ENCODE peak calls at places on chromosomes 3 and 15, in five cellular contexts. N is aorta, L is brain microvascular endothelial cell, C is IMR-90, A is uterus. R is an unnamed sample.

GRCh38 chr15:65790692-65791334 is 1.3 kb downstream of the DENND4A start:
- DNase-seq in L (peak; percentile 6), A (no peak), N (no peak), C (peak; percentile 47), R (no peak)

GRCh38 chr3:128351476-128352085 is 115.1 kb downstream of the DNAJB8 start:
- DNase-seq in N (no peak), A (no peak), C (no peak), L (no peak), R (no peak)

GRCh38 chr3:136114421-136114820 is 81.7 kb downstream of the MSL2 start:
- DNase-seq in C (peak; percentile 40), N (no peak), L (peak; percentile 62), A (no peak), R (no peak)

GRCh38 chr3:64342940-64343691 is 117.8 kb upstream of the PRICKLE2 start:
- DNase-seq in N (no peak), C (peak; percentile 92), L (peak; percentile 87), A (no peak), R (no peak)

GRCh38 chr15:60573936-60574335 is 95.0 kb upstream of the ICE2 start:
- DNase-seq in N (no peak), C (no peak), L (no peak), A (no peak), R (no peak)

GRCh38 chr3:129304553-129305222 is 26.0 kb downstream of the HMCES start:
- DNase-seq in N (no peak), A (no peak), L (no peak), C (no peak), R (no peak)

GRCh38 chr15:75620776-75621536 is 4.6 kb downstream of the SNUPN start:
- DNase-seq in L (peak; percentile 90), A (peak; percentile 86), C (peak; percentile 89), N (peak; percentile 92), R (peak; percentile 91)

GRCh38 chr15:96327155-96327741 is 3.3 kb upstream of the NR2F2 start:
- DNase-seq in L (peak; percentile 72), C (peak; percentile 93), N (no peak), A (peak; percentile 68), R (no peak)

GRCh38 chr15:28106294-28107110 is 7.4 kb upstream of the OCA2 start:
- DNase-seq in C (no peak), N (no peak), A (no peak), L (no peak), R (no peak)

GRCh38 chr15:31361764-31362120 is 35.1 kb downstream of the KLF13 start:
- DNase-seq in L (no peak), N (peak; percentile 27), A (no peak), C (no peak), R (no peak)

GRCh38 chr3:169971522-169971921 is 4.9 kb downstream of the SEC62 start:
- DNase-seq in A (no peak), C (no peak), L (no peak), N (no peak), R (no peak)

GRCh38 chr3:182704926-182705325 is 88.4 kb upstream of the ATP11B start:
- DNase-seq in L (no peak), C (no peak), A (no peak), N (no peak), R (no peak)

GRCh38 chr3:128584412-128585020 is 66.1 kb downstream of the RPN1 start:
- DNase-seq in L (peak; percentile 24), N (peak; percentile 79), A (peak; percentile 67), C (peak; percentile 56), R (peak; percentile 81)

GRCh38 chr3:187986514-187986934 is 167.4 kb upstream of the LPP start:
- DNase-seq in A (no peak), N (peak; percentile 49), C (peak; percentile 96), L (peak; percentile 96), R (peak; percentile 93)

GRCh38 chr3:64008952-64009351 is 14.3 kb downstream of the PSMD6 start:
- DNase-seq in A (no peak), N (no peak), L (peak; percentile 40), C (peak; percentile 35), R (no peak)

GRCh38 chr3:113454057-113454456 is 12.8 kb upstream of the CFAP44 start:
- DNase-seq in N (no peak), L (no peak), A (no peak), C (no peak), R (no peak)

GRCh38 chr15:97189152-97189551 is 771.4 kb upstream of the ARRDC4 start:
- DNase-seq in N (no peak), A (no peak), L (peak; percentile 3), C (no peak), R (peak; percentile 30)

DNA sequence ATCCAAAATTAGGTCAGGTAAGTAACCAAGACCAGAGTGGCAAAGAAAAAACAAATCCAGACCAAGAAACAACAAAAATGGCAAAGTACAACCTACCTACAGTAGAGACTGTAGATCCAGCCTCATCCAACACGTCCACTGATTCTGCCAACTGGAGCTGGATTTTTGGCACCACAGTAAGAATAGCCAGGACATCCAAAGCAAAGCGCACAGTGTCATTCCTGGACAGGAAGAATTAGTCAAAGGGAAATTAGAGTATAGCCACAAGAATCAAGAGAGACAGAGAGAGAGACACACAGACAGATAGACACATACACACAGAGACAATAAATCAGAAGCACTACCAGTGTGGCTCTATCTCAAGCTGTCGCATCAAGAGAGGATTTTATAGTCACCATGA is 31.1 kb downstream of the RBM15B start:
- DNase-seq in N (no peak), A (no peak), L (no peak), C (no peak), R (no peak)
- H3K36me3 ChIP-seq in N (no peaks in the 10 kb centered on the region), A (no peaks in the 10 kb centered on the region), L (peaks cover 17% of the 10 kb centered on the region), C (peaks cover 19% of the 10 kb centered on the region), R (peaks cover 6% of the 10 kb centered on the region)

GRCh38 chr15:43469867-43470266 is 23.1 kb downstream of the TP53BP1 start:
- DNase-seq in C (peak; percentile 82), A (no peak), L (peak; percentile 37), N (no peak), R (no peak)

GRCh38 chr15:43473885-43474284 is 19.1 kb downstream of the TP53BP1 start:
- DNase-seq in A (no peak), C (no peak), N (no peak), L (no peak), R (no peak)

GRCh38 chr15:43471975-43472374 is 21.0 kb downstream of the TP53BP1 start:
- DNase-seq in N (no peak), L (no peak), C (no peak), A (no peak), R (no peak)
- H3K36me3 ChIP-seq in N (peaks cover 4% of the 10 kb centered on the region), L (peaks cover 30% of the 10 kb centered on the region), C (peaks cover 44% of the 10 kb centered on the region), A (no peaks in the 10 kb centered on the region), R (peaks cover 72% of the 10 kb centered on the region)

GRCh38 chr15:85623648-85624047 is 171.1 kb downstream of the KLHL25 start:
- DNase-seq in N (no peak), A (no peak), L (no peak), C (peak; percentile 61), R (no peak)

GRCh38 chr15:85627245-85627935 is 167.3 kb downstream of the KLHL25 start:
- DNase-seq in L (no peak), N (no peak), A (no peak), C (no peak), R (no peak)

GRCh38 chr15:85624241-85624855 is 170.4 kb downstream of the KLHL25 start:
- DNase-seq in A (no peak), L (no peak), N (no peak), C (no peak), R (no peak)

GRCh38 chr15:85625856-85626255 is 168.9 kb downstream of the KLHL25 start:
- DNase-seq in L (no peak), A (no peak), C (peak; percentile 96), N (no peak), R (no peak)

GRCh38 chr15:85625431-85625830 is 169.3 kb downstream of the KLHL25 start:
- DNase-seq in C (no peak), L (no peak), A (no peak), N (no peak), R (no peak)
- H3K36me3 ChIP-seq in C (no peaks in the 10 kb centered on the region), L (peaks cover 3% of the 10 kb centered on the region), A (no peaks in the 10 kb centered on the region), N (no peaks in the 10 kb centered on the region), R (no peaks in the 10 kb centered on the region)

GRCh38 chr15:89317188-89317720 is 17.4 kb downstream of the POLG start:
- DNase-seq in L (no peak), A (no peak), C (no peak), N (no peak), R (no peak)

GRCh38 chr15:89320200-89320599 is 14.4 kb downstream of the POLG start:
- DNase-seq in L (no peak), A (no peak), C (no peak), N (no peak), R (no peak)

DNA sequence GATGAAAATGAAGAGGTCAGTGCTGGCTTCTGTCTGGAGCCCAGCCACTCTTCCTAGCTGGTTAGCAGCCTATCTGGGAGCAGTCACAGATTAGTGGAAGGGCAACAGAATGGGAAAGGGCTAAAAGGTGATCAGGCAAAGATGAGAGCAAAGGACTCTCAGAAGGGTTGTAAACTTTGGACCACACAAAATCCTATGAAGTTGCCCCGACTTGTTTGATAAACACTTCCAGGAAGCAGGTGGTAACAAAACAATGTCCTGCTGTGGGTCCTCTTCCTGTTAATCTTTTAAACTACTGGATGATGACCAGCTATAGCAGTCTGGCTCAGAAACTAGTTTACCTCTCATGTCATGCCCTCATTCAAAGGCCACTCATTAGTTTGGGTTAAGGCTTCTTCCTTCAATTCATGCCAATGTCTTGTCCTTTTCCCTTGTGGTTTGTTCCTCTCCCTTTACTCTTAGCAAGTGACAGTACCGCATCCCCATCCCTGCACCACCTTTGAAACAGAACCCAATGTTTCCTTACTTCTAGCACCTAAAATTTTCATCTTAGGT is 19.2 kb downstream of the POLG start:
- DNase-seq in C (no peak), N (no peak), L (no peak), A (no peak), R (no peak)
- H3K36me3 ChIP-seq in C (peaks cover 47% of the 10 kb centered on the region), N (no peaks in the 10 kb centered on the region), L (peaks cover 58% of the 10 kb centered on the region), A (no peaks in the 10 kb centered on the region), R (peaks cover 92% of the 10 kb centered on the region)

GRCh38 chr3:119672791-119673190 is 4.4 kb downstream of the COX17 start:
- DNase-seq in C (no peak), L (no peak), N (no peak), A (no peak), R (no peak)
- H3K36me3 ChIP-seq in C (peaks cover 6% of the 10 kb centered on the region), L (peaks cover 7% of the 10 kb centered on the region), N (no peaks in the 10 kb centered on the region), A (no peaks in the 10 kb centered on the region), R (peaks cover 19% of the 10 kb centered on the region)

DNA sequence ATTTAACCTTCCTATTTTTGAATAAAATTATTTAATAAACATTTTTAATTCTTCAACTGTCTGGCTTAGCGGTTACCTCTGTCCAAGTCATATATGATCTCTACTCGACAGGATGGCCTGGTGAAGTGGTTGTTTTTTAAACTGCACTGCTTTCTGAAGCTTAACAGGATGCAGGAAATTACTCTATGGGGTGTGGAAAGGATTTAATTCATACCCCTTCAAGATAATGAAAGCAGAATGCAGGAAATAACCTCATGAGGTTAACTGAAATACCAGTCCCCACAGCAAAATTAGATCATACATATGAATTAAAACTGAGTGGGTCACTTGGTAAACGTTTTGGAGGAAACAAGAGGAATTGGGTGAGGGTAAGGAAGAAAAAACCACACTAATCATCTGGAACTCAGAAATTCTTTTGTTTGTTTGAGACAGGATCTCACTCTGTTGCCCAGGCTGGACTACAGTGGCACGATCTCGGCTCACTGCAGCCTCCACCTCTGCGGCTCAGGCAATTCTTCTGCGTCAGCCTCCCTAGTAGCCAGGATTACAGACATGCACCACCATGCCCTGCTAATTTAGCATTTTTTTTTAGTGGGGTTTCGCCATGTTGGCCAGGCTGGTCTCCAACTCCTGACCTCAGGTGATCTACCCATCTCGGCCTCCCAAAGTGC is 50.1 kb downstream of the LYSMD4 start:
- DNase-seq in L (no peak), N (no peak), A (no peak), C (peak; percentile 22), R (no peak)
- H3K36me3 ChIP-seq in L (peaks cover 5% of the 10 kb centered on the region), N (no peaks in the 10 kb centered on the region), A (no peaks in the 10 kb centered on the region), C (peaks cover 10% of the 10 kb centered on the region), R (peaks cover 93% of the 10 kb centered on the region)